ENCODE peak calls at places on chromosomes 1 and 21, in four cellular contexts. One of them, this sample, is unnamed.

GRCh38 chr1:221708987-221709386 is 32.9 kb downstream of the DUSP10 start:
- DNase-seq in AG04449: no peak
- DNase-seq in retinal pigment epithelial cell: peak
- DNase-seq in HL-60: peak
- DNase-seq in this sample: peak

GRCh38 chr1:172343246-172344099 is 77.0 kb upstream of the C1orf105 start:
- DNase-seq in AG04449: no peak
- DNase-seq in retinal pigment epithelial cell: no peak
- DNase-seq in HL-60: no peak
- DNase-seq in this sample: peak

GRCh38 chr1:172431721-172432192 is 11.3 kb downstream of the C1orf105 start:
- DNase-seq in AG04449: no peak
- DNase-seq in retinal pigment epithelial cell: no peak
- DNase-seq in HL-60: no peak
- DNase-seq in this sample: no peak

GRCh38 chr1:170518185-170518834 is 13.7 kb upstream of the GORAB start:
- DNase-seq in AG04449: no peak
- DNase-seq in retinal pigment epithelial cell: no peak
- DNase-seq in HL-60: no peak
- DNase-seq in this sample: no peak

GRCh38 chr1:203778789-203779188 is 13.8 kb downstream of the LAX1 start:
- DNase-seq in AG04449: no peak
- DNase-seq in retinal pigment epithelial cell: no peak
- DNase-seq in HL-60: no peak
- DNase-seq in this sample: no peak

GRCh38 chr1:73644198-73644597 is 553.8 kb downstream of the LRRIQ3 start:
- DNase-seq in AG04449: no peak
- DNase-seq in retinal pigment epithelial cell: no peak
- DNase-seq in HL-60: no peak
- DNase-seq in this sample: no peak

GRCh38 chr1:84164156-84164555 is 20.1 kb downstream of the PRKACB start:
- DNase-seq in AG04449: no peak
- DNase-seq in retinal pigment epithelial cell: no peak
- DNase-seq in HL-60: no peak
- DNase-seq in this sample: no peak

GRCh38 chr1:61873581-61873980 is 131.3 kb downstream of the PATJ start:
- DNase-seq in AG04449: no peak
- DNase-seq in retinal pigment epithelial cell: no peak
- DNase-seq in HL-60: no peak
- DNase-seq in this sample: no peak

GRCh38 chr1:227924168-227924837 is 23.4 kb downstream of the WNT9A start:
- DNase-seq in AG04449: no peak
- DNase-seq in retinal pigment epithelial cell: no peak
- DNase-seq in HL-60: no peak
- DNase-seq in this sample: no peak

GRCh38 chr1:208240698-208241355 is 3.4 kb downstream of the PLXNA2 start:
- DNase-seq in AG04449: no peak
- DNase-seq in retinal pigment epithelial cell: no peak
- DNase-seq in HL-60: no peak
- DNase-seq in this sample: no peak

GRCh38 chr1:208242186-208242585 is 2.0 kb downstream of the PLXNA2 start:
- DNase-seq in AG04449: no peak
- DNase-seq in retinal pigment epithelial cell: no peak
- DNase-seq in HL-60: no peak
- DNase-seq in this sample: no peak

GRCh38 chr1:208239518-208240381 is 4.4 kb downstream of the PLXNA2 start:
- DNase-seq in AG04449: no peak
- DNase-seq in retinal pigment epithelial cell: no peak
- DNase-seq in HL-60: no peak
- DNase-seq in this sample: no peak

GRCh38 chr1:208242829-208243521 is 1.2 kb downstream of the PLXNA2 start:
- DNase-seq in AG04449: no peak
- DNase-seq in retinal pigment epithelial cell: no peak
- DNase-seq in HL-60: no peak
- DNase-seq in this sample: no peak

GRCh38 chr1:208241541-208241940 is 2.6 kb downstream of the PLXNA2 start:
- DNase-seq in AG04449: no peak
- DNase-seq in retinal pigment epithelial cell: no peak
- DNase-seq in HL-60: no peak
- DNase-seq in this sample: no peak
- H3K4me3 ChIP-seq in AG04449: no peak
- H3K4me3 ChIP-seq in retinal pigment epithelial cell: no peak
- H3K4me3 ChIP-seq in HL-60: no peak
- H3K4me3 ChIP-seq in this sample: no peak

DNA sequence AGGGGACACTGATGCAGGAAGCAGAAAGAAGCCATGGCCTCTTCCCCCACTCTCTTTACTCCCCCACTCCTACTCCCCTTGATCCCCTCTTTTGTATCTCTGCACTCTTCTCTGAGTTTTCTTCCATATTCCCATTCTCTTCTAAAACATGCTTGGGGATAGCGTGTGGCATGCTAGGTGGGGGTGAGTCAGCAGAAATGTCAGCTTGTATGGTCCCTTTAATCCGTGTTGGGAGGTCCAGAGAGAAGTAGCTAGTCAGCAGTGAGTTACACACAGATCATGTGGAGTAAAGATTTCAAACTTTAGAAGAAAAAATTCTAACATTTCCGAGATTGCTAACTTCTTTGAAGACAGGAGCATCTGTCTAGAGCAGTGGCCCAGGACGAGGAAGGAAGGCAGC is 4.0 kb upstream of the KCNK1 start:
- DNase-seq in AG04449: no peak
- DNase-seq in retinal pigment epithelial cell: no peak
- DNase-seq in HL-60: no peak
- DNase-seq in this sample: no peak
- TF ChIP-seq CTCF in AG04449: no peak
- TF ChIP-seq CTCF in retinal pigment epithelial cell: no peak
- TF ChIP-seq CTCF in HL-60: no peak
- TF ChIP-seq CTCF in this sample: no peak

DNA sequence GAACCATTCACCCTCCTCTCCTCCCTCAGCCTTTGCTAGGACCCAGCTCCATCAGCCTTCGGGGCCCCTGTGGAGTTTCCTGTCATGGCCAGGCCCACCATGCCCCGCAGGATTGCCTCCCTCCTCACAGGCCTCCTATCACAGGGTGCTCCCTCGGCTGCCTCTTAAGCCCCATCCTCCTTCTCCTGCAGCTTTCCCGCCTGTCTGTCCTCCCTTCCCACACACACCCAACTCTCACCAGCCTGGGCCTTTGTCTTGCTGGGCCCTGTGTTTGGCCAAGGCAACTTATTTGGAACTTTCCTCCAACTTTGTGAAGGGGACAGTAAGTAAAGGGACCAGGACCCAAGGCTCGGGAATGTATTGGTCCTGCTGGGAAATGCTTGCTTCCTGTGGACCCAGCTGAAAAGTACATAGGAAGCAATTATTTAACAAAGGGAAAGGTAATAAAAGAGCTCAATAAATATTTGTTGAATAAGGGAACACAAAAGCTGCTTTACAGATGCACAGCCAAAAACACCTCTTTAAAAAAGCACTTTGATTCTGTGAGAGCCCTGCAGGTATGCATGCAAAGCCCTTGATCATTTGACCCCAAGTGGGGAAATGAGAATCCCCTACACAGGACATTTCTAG is 31.5 kb upstream of the TENT5C start:
- DNase-seq in AG04449: no peak
- DNase-seq in retinal pigment epithelial cell: no peak
- DNase-seq in HL-60: no peak
- DNase-seq in this sample: no peak
- H3K4me3 ChIP-seq in AG04449: no peak
- H3K4me3 ChIP-seq in retinal pigment epithelial cell: no peak
- H3K4me3 ChIP-seq in HL-60: no peak
- H3K4me3 ChIP-seq in this sample: no peak

GRCh38 chr1:209899948-209900347 is 38.1 kb upstream of the SYT14 start:
- DNase-seq in AG04449: no peak
- DNase-seq in retinal pigment epithelial cell: no peak
- DNase-seq in HL-60: no peak
- DNase-seq in this sample: no peak
- TF ChIP-seq CTCF in AG04449: no peak
- TF ChIP-seq CTCF in retinal pigment epithelial cell: peak
- TF ChIP-seq CTCF in HL-60: peak
- TF ChIP-seq CTCF in this sample: peak

GRCh38 chr1:20219991-20220390 is 33.7 kb upstream of the PLA2G2C start:
- DNase-seq in AG04449: no peak
- DNase-seq in retinal pigment epithelial cell: no peak
- DNase-seq in HL-60: no peak
- DNase-seq in this sample: no peak
- H3K4me3 ChIP-seq in AG04449: no peak
- H3K4me3 ChIP-seq in retinal pigment epithelial cell: no peak
- H3K4me3 ChIP-seq in HL-60: no peak
- H3K4me3 ChIP-seq in this sample: no peak

DNA sequence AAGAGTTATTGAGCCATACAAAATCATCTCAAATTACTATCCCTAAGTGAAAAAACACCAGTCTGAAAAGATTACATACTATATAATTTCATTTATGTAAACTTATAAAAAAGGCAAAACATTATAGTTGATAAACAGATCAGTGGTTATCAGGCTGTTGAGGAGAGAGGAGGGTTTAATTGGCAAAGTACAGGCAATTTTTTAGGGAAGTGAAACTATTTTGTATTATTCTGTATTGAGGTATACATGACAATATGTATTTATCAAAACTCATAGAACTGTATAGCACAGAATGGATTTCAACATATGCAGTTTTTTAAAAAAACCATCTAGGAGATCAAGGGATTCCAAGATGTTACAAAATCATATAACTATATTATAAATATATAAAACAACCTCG is 403.7 kb downstream of the LTN1 start:
- DNase-seq in AG04449: no peak
- DNase-seq in retinal pigment epithelial cell: no peak
- DNase-seq in HL-60: no peak
- DNase-seq in this sample: no peak
- TF ChIP-seq CTCF in AG04449: no peak
- TF ChIP-seq CTCF in retinal pigment epithelial cell: no peak
- TF ChIP-seq CTCF in HL-60: no peak
- TF ChIP-seq CTCF in this sample: no peak

GRCh38 chr1:18947570-18947969 is 8.9 kb downstream of the IFFO2 start:
- DNase-seq in AG04449: no peak
- DNase-seq in retinal pigment epithelial cell: no peak
- DNase-seq in HL-60: no peak
- DNase-seq in this sample: no peak

GRCh38 chr1:18944810-18945209 is 11.7 kb downstream of the IFFO2 start:
- DNase-seq in AG04449: no peak
- DNase-seq in retinal pigment epithelial cell: no peak
- DNase-seq in HL-60: no peak
- DNase-seq in this sample: no peak

GRCh38 chr1:18945401-18945849 is 11.1 kb downstream of the IFFO2 start:
- DNase-seq in AG04449: no peak
- DNase-seq in retinal pigment epithelial cell: no peak
- DNase-seq in HL-60: no peak
- DNase-seq in this sample: no peak

GRCh38 chr1:18948048-18948912 is 8.2 kb downstream of the IFFO2 start:
- DNase-seq in AG04449: no peak
- DNase-seq in retinal pigment epithelial cell: no peak
- DNase-seq in HL-60: no peak
- DNase-seq in this sample: no peak

DNA sequence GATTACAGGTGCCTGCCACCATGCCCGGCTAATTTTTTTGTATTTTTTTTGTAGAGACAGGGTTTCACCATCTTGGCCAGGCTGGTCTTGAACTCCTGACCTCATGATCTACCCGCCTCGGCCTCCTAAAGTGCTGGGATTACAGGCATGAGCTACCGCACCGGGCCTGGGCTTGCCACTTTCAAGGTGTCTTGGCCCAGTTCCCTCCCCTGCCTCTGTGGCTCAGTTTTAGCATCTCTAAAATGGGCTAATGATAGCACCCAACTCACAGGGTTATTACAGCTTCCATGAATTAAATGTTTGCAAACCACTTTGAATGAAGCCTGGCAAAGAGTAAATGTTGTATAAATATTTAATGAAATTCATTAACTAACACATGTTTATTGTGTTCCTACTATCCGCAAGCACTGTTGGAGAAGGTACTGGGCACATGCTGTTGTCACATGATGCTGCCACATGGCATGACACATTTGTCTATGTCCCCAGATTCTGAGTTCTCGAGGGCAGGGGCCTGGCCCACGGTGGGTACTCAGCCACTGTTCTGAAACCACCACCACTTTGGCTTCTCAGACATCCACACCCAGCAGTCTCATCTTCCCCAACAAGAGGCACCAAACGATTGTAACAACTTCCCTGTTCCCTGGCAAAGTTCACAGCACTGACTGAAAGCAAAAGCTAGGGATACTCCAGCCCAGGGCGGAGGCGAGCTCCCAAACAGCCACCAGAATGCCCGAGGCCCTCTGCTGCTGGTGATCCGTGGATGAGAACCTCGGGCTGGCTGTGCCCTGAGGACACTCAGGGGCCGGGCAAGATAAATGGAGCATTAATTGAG is 9.7 kb downstream of the IFFO2 start:
- DNase-seq in AG04449: no peak
- DNase-seq in retinal pigment epithelial cell: no peak
- DNase-seq in HL-60: no peak
- DNase-seq in this sample: no peak
- H3K4me3 ChIP-seq in AG04449: no peak
- H3K4me3 ChIP-seq in retinal pigment epithelial cell: no peak
- H3K4me3 ChIP-seq in HL-60: no peak
- H3K4me3 ChIP-seq in this sample: no peak

DNA sequence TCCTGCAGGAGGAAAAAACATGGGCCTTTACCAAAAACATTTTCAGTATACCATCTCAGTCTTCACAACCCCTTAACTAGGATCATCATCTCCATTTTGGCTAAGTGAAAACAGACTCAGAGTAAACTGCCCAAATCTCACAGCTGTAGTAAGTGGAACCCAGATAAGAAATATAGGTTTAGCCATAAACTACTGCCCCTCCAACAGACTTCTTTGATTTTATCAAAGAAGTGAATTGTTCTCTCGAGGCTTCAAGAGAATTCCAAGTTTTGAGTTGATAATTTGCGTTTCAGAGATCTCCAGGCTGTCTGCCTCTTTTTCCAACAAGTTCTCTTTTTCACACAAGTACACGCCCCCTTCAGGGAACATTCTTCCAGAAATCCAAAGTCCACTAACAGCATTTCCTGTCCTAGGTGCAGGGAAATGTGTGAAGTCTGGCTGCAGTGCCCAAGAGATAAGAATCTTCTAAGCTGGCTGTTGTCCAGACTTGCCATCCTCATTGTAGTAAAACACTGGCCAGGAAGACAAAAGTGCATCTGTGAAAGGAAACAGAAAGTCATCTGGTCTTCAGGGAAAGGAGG is 30.8 kb downstream of the RNF19B start:
- DNase-seq in AG04449: no peak
- DNase-seq in retinal pigment epithelial cell: no peak
- DNase-seq in HL-60: no peak
- DNase-seq in this sample: no peak
- TF ChIP-seq CTCF in AG04449: no peak
- TF ChIP-seq CTCF in retinal pigment epithelial cell: peak
- TF ChIP-seq CTCF in HL-60: no peak
- TF ChIP-seq CTCF in this sample: no peak

GRCh38 chr1:92503043-92503925 is 16.6 kb upstream of the GFI1 start:
- DNase-seq in AG04449: no peak
- DNase-seq in retinal pigment epithelial cell: no peak
- DNase-seq in HL-60: no peak
- DNase-seq in this sample: no peak
- H3K4me3 ChIP-seq in AG04449: no peak
- H3K4me3 ChIP-seq in retinal pigment epithelial cell: no peak
- H3K4me3 ChIP-seq in HL-60: no peak
- H3K4me3 ChIP-seq in this sample: no peak